ENCODE peak calls at places on chromosomes 13 and 19, in eight cellular contexts. One of them, this sample, is unnamed.

GRCh38 chr13:112790735-112791641 is 101.2 kb downstream of the ATP11A start:
- DNase-seq in amygdala: no peak
- DNase-seq in thoracic aorta: no peak
- DNase-seq in NCI-H345: no peak
- DNase-seq in uterus: peak
- DNase-seq in stimulated activated CD4-positive, alpha-beta T cell treated with anti-CD3 and anti-CD28 coated beads, Interleukin-1b, Interleukin-23, amount 100 ng/mL, for 24 hours: no peak
- DNase-seq in activated T-helper 9 cell treated with anti-CD3 and anti-CD28 coated beads, Interleukin-2, amount 50 U/mL, for 16 hours: no peak
- DNase-seq in mammary epithelial cell: no peak
- DNase-seq in this sample: peak

GRCh38 chr13:23578411-23579071 is 8.3 kb downstream of the TNFRSF19 start:
- DNase-seq in amygdala: no peak
- DNase-seq in uterus: peak
- DNase-seq in activated T-helper 9 cell treated with anti-CD3 and anti-CD28 coated beads, Interleukin-2, amount 50 U/mL, for 16 hours: peak
- DNase-seq in NCI-H345: peak
- DNase-seq in mammary epithelial cell: peak
- DNase-seq in stimulated activated CD4-positive, alpha-beta T cell treated with anti-CD3 and anti-CD28 coated beads, Interleukin-1b, Interleukin-23, amount 100 ng/mL, for 24 hours: peak
- DNase-seq in thoracic aorta: no peak
- DNase-seq in this sample: peak

GRCh38 chr19:5696196-5697021 is 6.3 kb downstream of the RPL36 start:
- DNase-seq in uterus: no peak
- DNase-seq in stimulated activated CD4-positive, alpha-beta T cell treated with anti-CD3 and anti-CD28 coated beads, Interleukin-1b, Interleukin-23, amount 100 ng/mL, for 24 hours: no peak
- DNase-seq in thoracic aorta: no peak
- DNase-seq in amygdala: no peak
- DNase-seq in mammary epithelial cell: no peak
- DNase-seq in activated T-helper 9 cell treated with anti-CD3 and anti-CD28 coated beads, Interleukin-2, amount 50 U/mL, for 16 hours: no peak
- DNase-seq in NCI-H345: no peak
- DNase-seq in this sample: no peak

GRCh38 chr13:19158006-19158405 is 23.6 kb downstream of the TUBA3C start:
- DNase-seq in mammary epithelial cell: no peak
- DNase-seq in amygdala: no peak
- DNase-seq in uterus: no peak
- DNase-seq in stimulated activated CD4-positive, alpha-beta T cell treated with anti-CD3 and anti-CD28 coated beads, Interleukin-1b, Interleukin-23, amount 100 ng/mL, for 24 hours: no peak
- DNase-seq in thoracic aorta: no peak
- DNase-seq in activated T-helper 9 cell treated with anti-CD3 and anti-CD28 coated beads, Interleukin-2, amount 50 U/mL, for 16 hours: no peak
- DNase-seq in NCI-H345: no peak
- DNase-seq in this sample: no peak

GRCh38 chr13:109145631-109146030 is 516.2 kb downstream of the MYO16 start:
- DNase-seq in mammary epithelial cell: peak
- DNase-seq in activated T-helper 9 cell treated with anti-CD3 and anti-CD28 coated beads, Interleukin-2, amount 50 U/mL, for 16 hours: no peak
- DNase-seq in amygdala: peak
- DNase-seq in stimulated activated CD4-positive, alpha-beta T cell treated with anti-CD3 and anti-CD28 coated beads, Interleukin-1b, Interleukin-23, amount 100 ng/mL, for 24 hours: no peak
- DNase-seq in NCI-H345: peak
- DNase-seq in thoracic aorta: no peak
- DNase-seq in uterus: peak
- DNase-seq in this sample: no peak

GRCh38 chr13:38086013-38086412 is 216.4 kb upstream of the TRPC4 start:
- DNase-seq in NCI-H345: no peak
- DNase-seq in thoracic aorta: no peak
- DNase-seq in uterus: no peak
- DNase-seq in activated T-helper 9 cell treated with anti-CD3 and anti-CD28 coated beads, Interleukin-2, amount 50 U/mL, for 16 hours: no peak
- DNase-seq in mammary epithelial cell: no peak
- DNase-seq in amygdala: no peak
- DNase-seq in stimulated activated CD4-positive, alpha-beta T cell treated with anti-CD3 and anti-CD28 coated beads, Interleukin-1b, Interleukin-23, amount 100 ng/mL, for 24 hours: no peak
- DNase-seq in this sample: no peak

GRCh38 chr19:18736415-18737336 is 53.2 kb downstream of the CRTC1 start:
- DNase-seq in NCI-H345: no peak
- DNase-seq in stimulated activated CD4-positive, alpha-beta T cell treated with anti-CD3 and anti-CD28 coated beads, Interleukin-1b, Interleukin-23, amount 100 ng/mL, for 24 hours: no peak
- DNase-seq in uterus: no peak
- DNase-seq in activated T-helper 9 cell treated with anti-CD3 and anti-CD28 coated beads, Interleukin-2, amount 50 U/mL, for 16 hours: no peak
- DNase-seq in thoracic aorta: no peak
- DNase-seq in mammary epithelial cell: no peak
- DNase-seq in amygdala: no peak
- DNase-seq in this sample: no peak

GRCh38 chr13:113774177-113775107 is 15.4 kb downstream of the TMEM255B start:
- DNase-seq in mammary epithelial cell: peak
- DNase-seq in activated T-helper 9 cell treated with anti-CD3 and anti-CD28 coated beads, Interleukin-2, amount 50 U/mL, for 16 hours: no peak
- DNase-seq in stimulated activated CD4-positive, alpha-beta T cell treated with anti-CD3 and anti-CD28 coated beads, Interleukin-1b, Interleukin-23, amount 100 ng/mL, for 24 hours: no peak
- DNase-seq in NCI-H345: no peak
- DNase-seq in amygdala: no peak
- DNase-seq in uterus: no peak
- DNase-seq in thoracic aorta: no peak
- DNase-seq in this sample: no peak

GRCh38 chr13:41500501-41500900 is 43.2 kb downstream of the RGCC start:
- DNase-seq in mammary epithelial cell: peak
- DNase-seq in uterus: no peak
- DNase-seq in stimulated activated CD4-positive, alpha-beta T cell treated with anti-CD3 and anti-CD28 coated beads, Interleukin-1b, Interleukin-23, amount 100 ng/mL, for 24 hours: no peak
- DNase-seq in activated T-helper 9 cell treated with anti-CD3 and anti-CD28 coated beads, Interleukin-2, amount 50 U/mL, for 16 hours: no peak
- DNase-seq in amygdala: no peak
- DNase-seq in thoracic aorta: no peak
- DNase-seq in NCI-H345: no peak
- DNase-seq in this sample: peak